ENCODE peak calls at places on chromosome 13, in six cellular contexts. One of them, this sample, is unnamed.

GRCh38 chr13:94327318-94327717 is 152.2 kb downstream of the DCT start:
- DNase-seq in activated T-helper 1 cell treated with anti-CD3 and anti-CD28 coated beads, Interleukin-2, amount 50 U/mL, for 16 hours: no peak
- DNase-seq in cerebellum: no peak
- DNase-seq in nucleus accumbens: no peak
- DNase-seq in stimulated activated CD4-positive, alpha-beta T cell treated with anti-CD3 and anti-CD28 coated beads, Interleukin-2, amount 100 ng/mL, for 24 hours: no peak
- DNase-seq in NCI-H2081: no peak
- DNase-seq in this sample: no peak

GRCh38 chr13:42048625-42049453 is at the start of gene DGKH:
- DNase-seq in nucleus accumbens: peak; percentile 82
- DNase-seq in stimulated activated CD4-positive, alpha-beta T cell treated with anti-CD3 and anti-CD28 coated beads, Interleukin-2, amount 100 ng/mL, for 24 hours: peak; percentile 77
- DNase-seq in activated T-helper 1 cell treated with anti-CD3 and anti-CD28 coated beads, Interleukin-2, amount 50 U/mL, for 16 hours: peak; percentile 50
- DNase-seq in cerebellum: peak; percentile 87
- DNase-seq in NCI-H2081: peak; percentile 58
- DNase-seq in this sample: peak; percentile 40

GRCh38 chr13:30529085-30529815 is 63.5 kb upstream of the HMGB1 start:
- DNase-seq in activated T-helper 1 cell treated with anti-CD3 and anti-CD28 coated beads, Interleukin-2, amount 50 U/mL, for 16 hours: no peak
- DNase-seq in stimulated activated CD4-positive, alpha-beta T cell treated with anti-CD3 and anti-CD28 coated beads, Interleukin-2, amount 100 ng/mL, for 24 hours: no peak
- DNase-seq in NCI-H2081: no peak
- DNase-seq in nucleus accumbens: no peak
- DNase-seq in cerebellum: no peak
- DNase-seq in this sample: no peak

GRCh38 chr13:52348983-52349780 is 56.8 kb downstream of the THSD1 start:
- DNase-seq in nucleus accumbens: peak; percentile 13
- DNase-seq in activated T-helper 1 cell treated with anti-CD3 and anti-CD28 coated beads, Interleukin-2, amount 50 U/mL, for 16 hours: no peak
- DNase-seq in cerebellum: no peak
- DNase-seq in stimulated activated CD4-positive, alpha-beta T cell treated with anti-CD3 and anti-CD28 coated beads, Interleukin-2, amount 100 ng/mL, for 24 hours: peak; percentile 3
- DNase-seq in NCI-H2081: no peak
- DNase-seq in this sample: no peak

GRCh38 chr13:33265133-33265532 is 20.4 kb downstream of the STARD13 start:
- DNase-seq in nucleus accumbens: no peak
- DNase-seq in NCI-H2081: no peak
- DNase-seq in activated T-helper 1 cell treated with anti-CD3 and anti-CD28 coated beads, Interleukin-2, amount 50 U/mL, for 16 hours: no peak
- DNase-seq in cerebellum: no peak
- DNase-seq in stimulated activated CD4-positive, alpha-beta T cell treated with anti-CD3 and anti-CD28 coated beads, Interleukin-2, amount 100 ng/mL, for 24 hours: no peak
- DNase-seq in this sample: no peak

GRCh38 chr13:97653741-97654140 is 219.8 kb downstream of the RAP2A start:
- DNase-seq in stimulated activated CD4-positive, alpha-beta T cell treated with anti-CD3 and anti-CD28 coated beads, Interleukin-2, amount 100 ng/mL, for 24 hours: no peak
- DNase-seq in nucleus accumbens: no peak
- DNase-seq in activated T-helper 1 cell treated with anti-CD3 and anti-CD28 coated beads, Interleukin-2, amount 50 U/mL, for 16 hours: no peak
- DNase-seq in NCI-H2081: no peak
- DNase-seq in cerebellum: no peak
- DNase-seq in this sample: no peak

GRCh38 chr13:73708393-73708985 is 425.7 kb downstream of the KLF12 start:
- DNase-seq in activated T-helper 1 cell treated with anti-CD3 and anti-CD28 coated beads, Interleukin-2, amount 50 U/mL, for 16 hours: no peak
- DNase-seq in stimulated activated CD4-positive, alpha-beta T cell treated with anti-CD3 and anti-CD28 coated beads, Interleukin-2, amount 100 ng/mL, for 24 hours: peak; percentile 28
- DNase-seq in nucleus accumbens: peak; percentile 31
- DNase-seq in cerebellum: peak; percentile 36
- DNase-seq in NCI-H2081: peak; percentile 46
- DNase-seq in this sample: no peak

GRCh38 chr13:112711528-112712265 is 21.9 kb downstream of the ATP11A start:
- DNase-seq in nucleus accumbens: peak; percentile 82
- DNase-seq in cerebellum: peak; percentile 39
- DNase-seq in NCI-H2081: peak; percentile 78
- DNase-seq in stimulated activated CD4-positive, alpha-beta T cell treated with anti-CD3 and anti-CD28 coated beads, Interleukin-2, amount 100 ng/mL, for 24 hours: no peak
- DNase-seq in activated T-helper 1 cell treated with anti-CD3 and anti-CD28 coated beads, Interleukin-2, amount 50 U/mL, for 16 hours: no peak
- DNase-seq in this sample: peak; percentile 51

GRCh38 chr13:28320209-28320608 is 174.7 kb downstream of the FLT1 start:
- DNase-seq in activated T-helper 1 cell treated with anti-CD3 and anti-CD28 coated beads, Interleukin-2, amount 50 U/mL, for 16 hours: no peak
- DNase-seq in cerebellum: no peak
- DNase-seq in nucleus accumbens: no peak
- DNase-seq in NCI-H2081: no peak
- DNase-seq in stimulated activated CD4-positive, alpha-beta T cell treated with anti-CD3 and anti-CD28 coated beads, Interleukin-2, amount 100 ng/mL, for 24 hours: no peak
- DNase-seq in this sample: no peak

GRCh38 chr13:43006893-43007631 is 15.0 kb upstream of the EPSTI1 start:
- DNase-seq in stimulated activated CD4-positive, alpha-beta T cell treated with anti-CD3 and anti-CD28 coated beads, Interleukin-2, amount 100 ng/mL, for 24 hours: no peak
- DNase-seq in activated T-helper 1 cell treated with anti-CD3 and anti-CD28 coated beads, Interleukin-2, amount 50 U/mL, for 16 hours: no peak
- DNase-seq in cerebellum: no peak
- DNase-seq in NCI-H2081: no peak
- DNase-seq in nucleus accumbens: no peak
- DNase-seq in this sample: no peak

GRCh38 chr13:29548722-29549446 is 46.6 kb downstream of the SLC7A1 start:
- DNase-seq in stimulated activated CD4-positive, alpha-beta T cell treated with anti-CD3 and anti-CD28 coated beads, Interleukin-2, amount 100 ng/mL, for 24 hours: no peak
- DNase-seq in nucleus accumbens: no peak
- DNase-seq in cerebellum: no peak
- DNase-seq in NCI-H2081: no peak
- DNase-seq in activated T-helper 1 cell treated with anti-CD3 and anti-CD28 coated beads, Interleukin-2, amount 50 U/mL, for 16 hours: no peak
- DNase-seq in this sample: no peak

GRCh38 chr13:31162151-31163008 is 676 bp upstream of the HSPH1 start:
- DNase-seq in activated T-helper 1 cell treated with anti-CD3 and anti-CD28 coated beads, Interleukin-2, amount 50 U/mL, for 16 hours: peak; percentile 91
- DNase-seq in cerebellum: peak; percentile 93
- DNase-seq in stimulated activated CD4-positive, alpha-beta T cell treated with anti-CD3 and anti-CD28 coated beads, Interleukin-2, amount 100 ng/mL, for 24 hours: peak; percentile 90
- DNase-seq in NCI-H2081: peak; percentile 97
- DNase-seq in nucleus accumbens: peak; percentile 97
- DNase-seq in this sample: peak; percentile 78

GRCh38 chr13:100796463-100796862 is 121.9 kb upstream of the TMTC4 start:
- DNase-seq in stimulated activated CD4-positive, alpha-beta T cell treated with anti-CD3 and anti-CD28 coated beads, Interleukin-2, amount 100 ng/mL, for 24 hours: no peak
- DNase-seq in cerebellum: no peak
- DNase-seq in NCI-H2081: no peak
- DNase-seq in activated T-helper 1 cell treated with anti-CD3 and anti-CD28 coated beads, Interleukin-2, amount 50 U/mL, for 16 hours: no peak
- DNase-seq in nucleus accumbens: no peak
- DNase-seq in this sample: no peak

GRCh38 chr13:35598790-35599369 is 122.4 kb upstream of the MAB21L1 start:
- DNase-seq in activated T-helper 1 cell treated with anti-CD3 and anti-CD28 coated beads, Interleukin-2, amount 50 U/mL, for 16 hours: no peak
- DNase-seq in nucleus accumbens: no peak
- DNase-seq in stimulated activated CD4-positive, alpha-beta T cell treated with anti-CD3 and anti-CD28 coated beads, Interleukin-2, amount 100 ng/mL, for 24 hours: no peak
- DNase-seq in cerebellum: no peak
- DNase-seq in NCI-H2081: no peak
- DNase-seq in this sample: no peak

GRCh38 chr13:47499358-47500150 is 501.5 kb downstream of the SUCLA2 start:
- DNase-seq in NCI-H2081: no peak
- DNase-seq in cerebellum: no peak
- DNase-seq in activated T-helper 1 cell treated with anti-CD3 and anti-CD28 coated beads, Interleukin-2, amount 50 U/mL, for 16 hours: no peak
- DNase-seq in nucleus accumbens: no peak
- DNase-seq in stimulated activated CD4-positive, alpha-beta T cell treated with anti-CD3 and anti-CD28 coated beads, Interleukin-2, amount 100 ng/mL, for 24 hours: no peak
- DNase-seq in this sample: no peak

GRCh38 chr13:44504146-44504545 is 72.0 kb downstream of the TSC22D1 start:
- DNase-seq in NCI-H2081: no peak
- DNase-seq in stimulated activated CD4-positive, alpha-beta T cell treated with anti-CD3 and anti-CD28 coated beads, Interleukin-2, amount 100 ng/mL, for 24 hours: no peak
- DNase-seq in nucleus accumbens: no peak
- DNase-seq in activated T-helper 1 cell treated with anti-CD3 and anti-CD28 coated beads, Interleukin-2, amount 50 U/mL, for 16 hours: no peak
- DNase-seq in cerebellum: no peak
- DNase-seq in this sample: no peak